ENCODE peak calls at places on chromosomes 1 and 21, in nine cellular contexts. S is HCT116; E is effector memory CD4-positive, alpha-beta T cell; B is C1 segment of cervical spinal cord; F is Caki2; I is HT1080; M is activated T-cell treated with anti-CD3 and anti-CD28 coated beads for 48 hours; N is activated gamma-delta T cell treated with anti-CD3 and anti-CD28 coated beads, Interleukin-2, amount 50 U/mL, for 16 hours; P is activated CD4-positive, alpha-beta T cell treated with anti-CD3 and anti-CD28 coated beads, Interleukin-2, amount 50 U/mL, for 1 hour. A is an unnamed sample.

GRCh38 chr1:115283681-115284146 is 54.3 kb downstream of the NGF start:
- DNase-seq in P (no peak), S (no peak), N (no peak), M (no peak), B (no peak), F (no peak), I (no peak), E (no peak), A (no peak)

GRCh38 chr1:3787347-3787710 is 9.0 kb downstream of the LRRC47 start:
- DNase-seq in B (no peak), I (no peak), S (no peak), F (no peak), M (peak), P (peak), N (no peak), E (peak), A (no peak)

GRCh38 chr1:192807968-192808587 is 761 bp upstream of the RGS2 start:
- DNase-seq in N (no peak), F (peak), P (no peak), E (no peak), M (no peak), S (no peak), B (no peak), I (peak), A (peak)

GRCh38 chr1:229693124-229693523 is 67.1 kb downstream of the URB2 start:
- DNase-seq in S (no peak), N (no peak), F (no peak), P (no peak), I (peak), B (no peak), M (no peak), E (no peak), A (no peak)

GRCh38 chr1:221510793-221511503 is 230.9 kb downstream of the DUSP10 start:
- DNase-seq in I (no peak), M (no peak), E (no peak), F (no peak), S (no peak), N (no peak), B (no peak), P (no peak), A (no peak)

GRCh38 chr1:163799190-163799805 is 477.5 kb downstream of the NUF2 start:
- DNase-seq in N (no peak), F (no peak), M (no peak), P (no peak), S (no peak), I (no peak), B (no peak), E (no peak), A (no peak)

GRCh38 chr1:145962157-145963102 is 1.9 kb downstream of the ANKRD34A start:
- DNase-seq in I (no peak), E (no peak), S (no peak), P (peak), N (no peak), B (no peak), F (no peak), M (no peak), A (peak)

GRCh38 chr1:212526111-212526491 is 82.5 kb upstream of the ATF3 start:
- DNase-seq in B (no peak), I (no peak), S (no peak), N (no peak), P (no peak), F (no peak), M (no peak), E (no peak), A (no peak)

GRCh38 chr1:38778051-38778450 is 81.5 kb downstream of the RRAGC start:
- DNase-seq in N (no peak), E (no peak), S (no peak), B (no peak), I (no peak), M (no peak), F (no peak), P (no peak), A (no peak)

GRCh38 chr1:30779294-30780071 is 21.9 kb upstream of the LAPTM5 start:
- DNase-seq in M (peak), I (peak), B (no peak), F (peak), S (peak), N (peak), P (peak), E (peak), A (peak)

GRCh38 chr1:35449334-35450008 is 107.7 kb downstream of the KIAA0319L start:
- DNase-seq in M (no peak), E (no peak), I (peak), N (no peak), F (peak), P (no peak), S (no peak), B (no peak), A (peak)

GRCh38 chr1:184792450-184792969 is 37.9 kb upstream of the EDEM3 start:
- DNase-seq in S (peak), B (no peak), F (peak), M (no peak), I (peak), E (no peak), P (no peak), N (no peak), A (peak)

GRCh38 chr1:240285541-240285940 is 193.9 kb downstream of the FMN2 start:
- DNase-seq in P (no peak), E (no peak), M (no peak), F (no peak), I (peak), S (no peak), B (no peak), N (no peak), A (peak)

GRCh38 chr21:20968391-20968790 is 29.8 kb upstream of the NCAM2 start:
- DNase-seq in N (no peak), I (no peak), S (no peak), P (no peak), M (no peak), F (no peak), E (no peak), B (no peak), A (no peak)

GRCh38 chr1:205998457-205999241 is 4.5 kb downstream of the RAB7B start:
- DNase-seq in N (no peak), I (no peak), F (no peak), E (no peak), P (no peak), B (no peak), M (no peak), S (no peak), A (no peak)

GRCh38 chr1:112002525-112002924 is 13.1 kb upstream of the KCND3 start:
- DNase-seq in I (no peak), P (no peak), S (no peak), B (no peak), E (no peak), M (no peak), F (no peak), N (no peak), A (no peak)

GRCh38 chr1:105100102-105100501 is 1350.4 kb downstream of the AMY1C start:
- DNase-seq in B (no peak), F (no peak), P (no peak), E (no peak), M (no peak), N (no peak), I (no peak), S (no peak), A (no peak)

GRCh38 chr1:178540646-178541045 is 27.7 kb downstream of the TEX35 start:
- DNase-seq in F (no peak), B (no peak), I (peak), P (no peak), N (no peak), M (no peak), E (no peak), S (no peak), A (peak)

GRCh38 chr1:45003741-45004140 is 7.4 kb downstream of the HECTD3 start:
- DNase-seq in B (no peak), P (no peak), S (no peak), F (no peak), E (no peak), N (no peak), M (no peak), I (no peak), A (no peak)

GRCh38 chr1:242056988-242057744 is 58.3 kb upstream of the MAP1LC3C start:
- DNase-seq in I (no peak), S (no peak), P (no peak), N (no peak), B (no peak), E (no peak), M (no peak), F (no peak), A (no peak)

GRCh38 chr1:30085814-30086770 is 637.3 kb downstream of the MATN1 start:
- DNase-seq in F (no peak), B (no peak), S (no peak), M (peak), E (peak), P (no peak), N (no peak), I (no peak), A (no peak)

GRCh38 chr1:173779946-173780345 is 44.5 kb upstream of the DARS2 start:
- DNase-seq in E (no peak), S (no peak), F (no peak), N (no peak), P (no peak), B (no peak), M (no peak), I (no peak), A (peak)

GRCh38 chr21:36486246-36486645 is 6.3 kb upstream of the CLDN14 start:
- DNase-seq in F (no peak), M (no peak), B (no peak), E (no peak), S (no peak), I (no peak), N (no peak), P (no peak), A (no peak)

GRCh38 chr1:70919924-70920323 is 127.7 kb downstream of the PTGER3 start:
- DNase-seq in S (no peak), P (no peak), E (no peak), F (no peak), M (no peak), I (no peak), B (no peak), N (no peak), A (no peak)

GRCh38 chr1:172351347-172351746 is 69.1 kb upstream of the C1orf105 start:
- DNase-seq in M (no peak), S (no peak), I (no peak), F (no peak), N (no peak), P (no peak), B (no peak), E (no peak), A (no peak)

GRCh38 chr1:165815725-165816124 is 11.7 kb upstream of the UCK2 start:
- DNase-seq in B (no peak), S (no peak), E (no peak), M (no peak), N (no peak), I (no peak), F (no peak), P (no peak), A (peak)

GRCh38 chr1:201149400-201149799 is 4.9 kb downstream of the TMEM9 start:
- DNase-seq in N (no peak), F (peak), S (peak), M (no peak), I (peak), P (no peak), E (no peak), B (no peak), A (peak)

GRCh38 chr1:7450772-7451171 is 320.3 kb upstream of the VAMP3 start:
- DNase-seq in N (no peak), B (no peak), E (no peak), F (no peak), M (no peak), P (no peak), S (no peak), I (no peak), A (no peak)

GRCh38 chr1:117842408-117843170 is 86.8 kb downstream of the GDAP2 start:
- DNase-seq in F (no peak), P (no peak), I (peak), E (no peak), S (peak), M (no peak), N (no peak), B (no peak), A (peak)

GRCh38 chr1:225653463-225654276 is 747 bp upstream of the ENAH start:
- DNase-seq in S (no peak), P (peak), N (no peak), M (peak), E (no peak), B (no peak), F (peak), I (no peak), A (peak)

A was measured in A172.